ENCODE peak calls at places on chromosomes 6 and 20, in nine cellular contexts. P is EL; X is Panc1; K is NCI-H1694 treated with DMSO at 0.1 percent for 48 hours; U is sigmoid colon; H is HFF-Myc; M is CD4-positive, alpha-beta T cell; N is epithelial cell of esophagus; Z is thoracic aorta. T is an unnamed sample.

GRCh38 chr6:8400663-8401062 is 34.7 kb downstream of the SLC35B3 start:
- DNase-seq in X (no peak), K (no peak), M (no peak), P (no peak), Z (no peak), H (no peak), U (no peak), N (peak; percentile 59), T (no peak)

GRCh38 chr20:16260911-16261310 is 312.3 kb downstream of the KIF16B start:
- DNase-seq in U (no peak), H (no peak), P (peak; percentile 75), Z (no peak), X (no peak), N (no peak), K (no peak), M (no peak), T (no peak)

GRCh38 chr6:167311286-167311685 is 13.6 kb upstream of the TTLL2 start:
- DNase-seq in N (no peak), U (peak; percentile 78), H (no peak), P (no peak), X (no peak), Z (no peak), K (no peak), M (no peak), T (no peak)

GRCh38 chr6:150249261-150249660 is 106.4 kb downstream of the PPP1R14C start:
- DNase-seq in N (no peak), M (no peak), K (no peak), U (no peak), H (no peak), P (peak; percentile 30), X (no peak), Z (no peak), T (no peak)

GRCh38 chr6:20909621-20910020 is 375.4 kb downstream of the CDKAL1 start:
- DNase-seq in X (no peak), Z (no peak), K (no peak), H (no peak), M (no peak), P (no peak), N (no peak), U (no peak), T (no peak)

GRCh38 chr20:8373579-8373978 is 241.5 kb downstream of the PLCB1 start:
- DNase-seq in X (no peak), Z (no peak), H (no peak), U (no peak), P (no peak), K (no peak), M (no peak), N (no peak), T (no peak)

GRCh38 chr6:25852756-25853155 is 20.9 kb upstream of the SLC17A1 start:
- DNase-seq in M (no peak), N (no peak), U (no peak), H (no peak), P (no peak), Z (no peak), K (no peak), X (no peak), T (no peak)

GRCh38 chr6:106084106-106084963 is 1.8 kb upstream of the PRDM1 start:
- DNase-seq in P (peak; percentile 88), U (no peak), X (no peak), Z (no peak), M (no peak), N (peak; percentile 86), K (peak; percentile 55), H (peak; percentile 77), T (no peak)

GRCh38 chr20:51029963-51030930 is 7.3 kb upstream of the KCNG1 start:
- DNase-seq in N (no peak), P (no peak), K (no peak), Z (no peak), U (no peak), M (no peak), H (no peak), X (no peak), T (peak; percentile 18)

GRCh38 chr20:21235713-21236445 is 67.3 kb upstream of the XRN2 start:
- DNase-seq in H (peak; percentile 38), Z (no peak), M (peak; percentile 46), X (peak; percentile 41), U (no peak), P (peak; percentile 66), N (peak; percentile 73), K (peak; percentile 52), T (peak; percentile 37)

GRCh38 chr6:63676412-63677114 is 41.0 kb downstream of the PHF3 start:
- DNase-seq in H (no peak), Z (no peak), P (no peak), N (peak; percentile 33), M (no peak), K (no peak), U (no peak), X (no peak), T (no peak)

GRCh38 chr6:170117111-170117972 is 173.5 kb downstream of the DLL1 start:
- DNase-seq in N (no peak), X (no peak), Z (no peak), P (no peak), U (peak; percentile 34), H (no peak), K (peak; percentile 9), M (no peak), T (no peak)

GRCh38 chr6:135722679-135723078 is 128.8 kb upstream of the PDE7B start:
- DNase-seq in N (peak; percentile 67), Z (no peak), X (no peak), H (peak; percentile 40), M (no peak), U (no peak), K (no peak), P (peak; percentile 90), T (no peak)